ENCODE peak calls at places on chromosomes 7 and 10, in six cellular contexts. J is mesenchymal stem cell, M is fibroblast of lung, P is HCT116, F is ovary, H is body of pancreas. B is an unnamed sample. For H3K27me3, the result is how much of the 10 kb centered on the place peaks cover.

GRCh38 chr10:32065871-32066270 is 9.6 kb upstream of the KIF5B start:
- DNase-seq in J (no peak), F (no peak), P (no peak), M (peak), H (no peak), B (no peak)

GRCh38 chr7:123594813-123595241 is 6.8 kb upstream of the ASB15 start:
- DNase-seq in F (no peak), P (no peak), J (peak), M (no peak), H (no peak), B (no peak)

GRCh38 chr7:115340828-115341227 is 418.9 kb downstream of the MDFIC start:
- DNase-seq in M (peak), H (no peak), F (no peak), P (peak), J (peak), B (no peak)

GRCh38 chr7:24741691-24742639 is 15.3 kb downstream of the GSDME start:
- DNase-seq in H (no peak), F (peak), P (no peak), M (peak), J (peak), B (no peak)

GRCh38 chr10:61188691-61189090 is 244.7 kb upstream of the RHOBTB1 start:
- DNase-seq in F (no peak), P (no peak), H (no peak), M (no peak), J (no peak), B (no peak)

GRCh38 chr10:78992333-78992732 is 76.4 kb upstream of the ZMIZ1 start:
- DNase-seq in H (no peak), M (no peak), F (no peak), J (no peak), P (no peak), B (no peak)

GRCh38 chr10:35592421-35592820 is 12.7 kb upstream of the GJD4 start:
- DNase-seq in J (no peak), P (no peak), H (no peak), F (no peak), M (no peak), B (no peak)

GRCh38 chr7:37480642-37481041 is 32.0 kb upstream of the ELMO1 start:
- DNase-seq in F (no peak), H (no peak), P (no peak), M (no peak), J (no peak), B (no peak)

GRCh38 chr10:70651661-70652060 is 20.6 kb upstream of the ADAMTS14 start:
- DNase-seq in M (no peak), P (no peak), F (no peak), H (no peak), J (no peak), B (no peak)

GRCh38 chr7:73851410-73852338 is 9.3 kb upstream of the TMEM270 start:
- DNase-seq in P (peak), J (peak), M (peak), F (no peak), H (no peak), B (no peak)

GRCh38 chr10:10657139-10657760 is 360.4 kb upstream of the CELF2 start:
- DNase-seq in M (peak), H (no peak), F (no peak), J (peak), P (no peak), B (no peak)

GRCh38 chr10:73818402-73818801 is 7.0 kb upstream of the NDST2 start:
- DNase-seq in F (no peak), P (no peak), H (no peak), J (no peak), M (no peak), B (no peak)

GRCh38 chr7:2751086-2751485 is 63.1 kb downstream of the AMZ1 start:
- DNase-seq in M (no peak), H (no peak), P (no peak), F (peak), J (no peak), B (no peak)

GRCh38 chr7:77697535-77697831 is 1.2 kb downstream of the RSBN1L start:
- DNase-seq in H (peak), M (no peak), F (peak), P (no peak), J (no peak), B (peak)

GRCh38 chr10:67086324-67087139 is 160.7 kb downstream of the LRRTM3 start:
- DNase-seq in H (no peak), P (no peak), M (no peak), F (no peak), J (no peak), B (no peak)

DNA sequence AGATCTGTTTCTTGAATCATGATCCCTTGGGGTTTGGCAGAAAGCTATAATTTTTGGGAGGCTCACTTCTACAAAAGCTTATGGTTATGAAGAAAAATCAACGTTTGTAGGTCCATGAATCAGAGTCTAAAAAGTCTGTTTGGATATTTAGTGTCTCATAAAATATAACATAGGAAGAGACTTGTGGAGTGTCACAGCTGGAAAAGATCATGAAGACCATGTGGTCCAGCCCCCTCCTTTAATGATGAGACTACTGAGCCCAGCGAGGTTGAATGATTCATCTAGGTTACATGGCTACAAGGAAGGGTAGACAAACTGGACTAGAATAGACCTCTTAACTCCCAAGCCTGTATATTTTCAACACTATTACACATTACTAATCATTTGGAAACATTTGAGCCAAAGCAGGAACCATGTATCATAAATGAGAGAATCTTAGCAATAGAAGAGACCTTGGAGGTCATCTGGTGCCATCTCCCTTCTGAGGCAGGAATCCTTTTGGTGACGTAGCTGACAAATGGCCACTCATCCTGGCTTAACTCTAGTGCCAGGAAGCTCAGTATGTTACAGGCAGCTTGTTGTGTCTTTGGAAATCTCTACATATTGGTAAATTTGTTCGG is 152.5 kb downstream of the CREB5 start:
- DNase-seq in M (peak), P (no peak), F (no peak), H (no peak), J (no peak), B (no peak)
- H3K27me3 ChIP-seq in M (under half), P (half or more), F (under half), H (under half), J (under half), B (under half)

DNA sequence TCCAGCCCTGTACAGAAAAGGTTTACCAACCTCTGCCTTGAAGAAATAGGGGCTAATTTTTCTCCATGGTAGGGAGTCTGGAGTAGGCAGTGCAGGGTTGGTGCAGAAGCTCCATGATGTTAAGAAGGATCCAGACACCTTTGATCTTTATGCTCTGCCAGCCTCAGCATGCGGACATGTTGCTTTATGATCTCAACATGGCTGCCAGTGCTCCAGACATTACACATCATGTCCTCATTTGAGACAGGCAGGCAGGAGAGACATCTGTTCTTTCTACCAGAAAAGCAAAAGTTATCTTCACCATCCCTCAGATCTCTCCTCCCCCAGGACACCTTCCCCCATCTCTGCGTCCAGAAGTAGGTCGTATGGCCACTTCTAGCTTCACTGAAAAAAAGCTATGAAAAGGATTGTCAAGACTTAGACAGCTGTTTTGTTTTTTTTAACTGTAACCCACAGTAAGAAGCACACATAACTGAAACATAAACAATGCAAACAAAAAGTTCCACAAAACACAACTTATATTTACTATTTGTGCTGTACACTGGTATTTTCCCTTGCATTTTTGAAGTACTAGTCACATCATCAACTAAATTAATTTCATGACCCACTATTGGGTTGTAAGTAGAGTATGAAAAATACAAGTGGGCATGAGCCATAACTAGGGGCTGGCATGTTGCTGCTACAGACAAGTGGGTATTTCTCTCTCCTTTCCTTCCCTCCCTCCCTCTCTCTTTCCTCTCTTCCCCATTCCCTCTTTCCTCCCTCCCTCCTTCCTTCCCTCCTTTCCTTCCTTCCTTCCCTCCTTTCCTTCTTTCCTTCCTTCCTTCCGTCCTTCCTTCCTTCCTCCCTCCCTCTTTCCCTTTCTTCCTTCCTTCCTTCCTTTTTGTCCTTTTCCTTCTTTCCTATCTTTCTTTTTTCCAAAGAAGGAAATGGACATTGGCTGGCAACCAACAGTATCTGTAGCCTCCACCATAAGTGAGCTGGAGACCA is 2.6 kb upstream of the RASSF4 start:
- DNase-seq in H (no peak), F (no peak), P (no peak), J (no peak), M (no peak), B (no peak)
- H3K4me3 ChIP-seq in H (no peak), F (no peak), P (no peak), J (no peak), M (no peak), B (no peak)

GRCh38 chr10:117533507-117534281 is 8.9 kb upstream of the EMX2 start:
- DNase-seq in P (no peak), H (no peak), J (no peak), F (no peak), M (no peak), B (no peak)

GRCh38 chr10:117532451-117533107 is 10.0 kb upstream of the EMX2 start:
- DNase-seq in H (no peak), P (no peak), J (no peak), M (no peak), F (no peak), B (no peak)

GRCh38 chr10:117535752-117536358 is 6.7 kb upstream of the EMX2 start:
- DNase-seq in F (no peak), J (no peak), P (no peak), M (no peak), H (no peak), B (no peak)

GRCh38 chr10:117535045-117535751 is 7.3 kb upstream of the EMX2 start:
- DNase-seq in M (no peak), P (no peak), H (no peak), J (no peak), F (peak), B (no peak)

DNA sequence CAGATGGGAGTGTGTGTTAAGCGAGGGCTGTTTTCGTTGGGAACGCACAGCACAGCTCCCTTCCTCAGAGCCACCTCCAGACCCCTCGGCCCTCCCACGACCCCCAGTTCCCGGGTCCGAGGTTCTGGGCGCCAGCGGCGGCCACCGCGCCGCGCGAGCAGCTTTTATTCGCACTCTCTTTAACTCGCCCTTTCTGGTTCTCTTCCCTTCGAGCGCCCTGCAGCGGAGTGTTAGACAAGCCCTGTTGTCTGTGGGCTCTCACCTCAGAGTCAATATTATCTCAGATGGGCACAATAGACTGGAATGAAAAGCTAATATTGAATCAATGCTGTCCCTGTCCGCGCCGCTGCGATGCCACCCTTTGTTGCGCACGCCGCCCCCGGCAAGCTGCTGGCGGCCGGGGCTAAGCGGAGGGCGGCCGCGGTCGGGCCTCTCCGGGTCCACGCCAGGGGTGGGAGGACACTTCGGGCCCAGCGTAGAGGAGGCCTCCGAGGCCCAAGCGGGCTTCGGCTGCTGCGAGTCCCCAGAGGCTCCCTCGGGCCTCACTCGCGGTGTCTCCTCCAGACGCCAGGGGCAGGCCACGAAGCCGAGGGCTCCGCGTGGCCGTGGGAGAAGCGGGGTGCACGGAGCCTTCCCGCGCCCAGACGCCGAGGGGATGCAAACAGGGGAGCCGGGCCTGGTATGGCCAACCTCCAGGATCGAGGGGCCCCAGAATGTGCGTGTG is 8.1 kb upstream of the EMX2 start:
- DNase-seq in J (no peak), M (no peak), F (no peak), H (no peak), P (no peak), B (no peak)
- H3K27me3 ChIP-seq in J (under half), M (half or more), F (under half), H (under half), P (under half), B (under half)

GRCh38 chr7:43876976-43877745 is 7.8 kb upstream of the MRPS24 start:
- DNase-seq in M (no peak), P (no peak), H (no peak), J (no peak), F (no peak), B (no peak)

GRCh38 chr7:43876266-43876665 is 6.9 kb upstream of the MRPS24 start:
- DNase-seq in M (no peak), F (no peak), J (no peak), P (no peak), H (no peak), B (no peak)

GRCh38 chr7:43879477-43879876 is 10.2 kb upstream of the MRPS24 start:
- DNase-seq in F (no peak), P (no peak), J (peak), H (no peak), M (peak), B (no peak)

GRCh38 chr7:43878867-43879266 is 9.6 kb upstream of the MRPS24 start:
- DNase-seq in F (no peak), P (no peak), H (no peak), J (no peak), M (no peak), B (no peak)

GRCh38 chr7:43877968-43878864 is 8.9 kb upstream of the MRPS24 start:
- DNase-seq in P (no peak), M (no peak), J (no peak), F (no peak), H (no peak), B (no peak)
- H3K4me3 ChIP-seq in P (no peak), M (no peak), J (no peak), F (no peak), H (no peak), B (no peak)

GRCh38 chr7:122304604-122304975 is at the start of gene FEZF1:
- DNase-seq in H (peak), J (no peak), P (peak), M (no peak), F (no peak), B (no peak)

GRCh38 chr7:122306320-122307227 is 2.0 kb upstream of the FEZF1 start:
- DNase-seq in P (no peak), J (no peak), M (no peak), F (no peak), H (no peak), B (no peak)

GRCh38 chr7:122305475-122306319 is 1.1 kb upstream of the FEZF1 start:
- DNase-seq in M (no peak), J (no peak), F (no peak), P (peak), H (no peak), B (no peak)

GRCh38 chr7:122304996-122305421 is 459 bp upstream of the FEZF1 start:
- DNase-seq in F (no peak), H (no peak), P (no peak), M (peak), J (peak), B (no peak)

DNA sequence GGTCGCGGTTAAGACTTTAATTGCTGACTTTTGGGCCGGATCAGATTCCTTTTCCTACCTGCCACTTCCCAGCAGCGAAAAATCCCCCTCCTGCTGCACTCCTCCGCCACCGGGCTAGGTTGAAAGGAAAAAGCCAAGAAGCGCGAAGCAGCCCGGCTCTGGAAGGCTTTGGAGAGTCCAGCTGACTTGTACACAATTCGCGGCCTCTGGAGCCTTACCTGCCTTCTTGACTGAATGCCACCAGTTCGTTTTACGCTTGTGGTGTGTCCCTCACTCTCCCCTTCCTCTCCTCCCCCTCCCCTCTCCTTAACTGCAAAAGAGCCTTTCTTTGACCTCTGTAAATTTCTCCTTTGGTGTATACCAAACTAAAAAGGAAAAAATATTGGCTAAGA is 2.7 kb upstream of the FEZF1 start:
- DNase-seq in M (no peak), H (no peak), P (no peak), F (no peak), J (no peak), B (no peak)
- H3K27me3 ChIP-seq in M (half or more), H (under half), P (under half), F (under half), J (half or more), B (half or more)

GRCh38 chr10:132187421-132188138 is 832 bp downstream of the DPYSL4 start:
- DNase-seq in F (no peak), M (no peak), J (no peak), P (no peak), H (no peak), B (no peak)
- H3K4me3 ChIP-seq in F (peak), M (peak), J (peak), P (peak), H (no peak), B (no peak)